ENCODE peak calls at places on chromosomes 3 and 15, in ten cellular contexts. Q is left ventricle myocardium superior, S is Calu3, I is right lobe of liver, F is cardiac muscle cell, K is RCC 7860, J is fibroblast of lung, D is activated B cell treated with CpG ODN at 0.5 μM for 24 hours, B is mesenteric fat pad, V is islet precursor cell. H is an unnamed sample.
A peak's percentile ranks its signal among the peaks of the same experiment; 100 is the strongest.

GRCh38 chr3:171712168-171712938 is 97.9 kb downstream of the PLD1 start:
- DNase-seq in F (no peak), I (no peak), S (no peak), V (no peak), D (no peak), K (peak; percentile 85), J (peak; percentile 17), B (no peak), Q (no peak), H (no peak)

GRCh38 chr3:192246847-192247520 is 480.4 kb downstream of the FGF12 start:
- DNase-seq in K (no peak), Q (no peak), D (no peak), B (no peak), S (no peak), F (no peak), V (no peak), J (no peak), I (no peak), H (no peak)

GRCh38 chr15:29819979-29820801 is 2.1 kb downstream of the TJP1 start:
- DNase-seq in F (no peak), B (no peak), V (no peak), D (no peak), Q (no peak), K (no peak), I (no peak), J (no peak), S (no peak), H (no peak)

GRCh38 chr15:52658955-52659354 is 20.2 kb downstream of the ATOSA start:
- DNase-seq in S (no peak), B (no peak), J (no peak), F (no peak), Q (no peak), D (no peak), V (no peak), K (no peak), I (no peak), H (no peak)

GRCh38 chr15:100109486-100110035 is 232.2 kb downstream of the ADAMTS17 start:
- DNase-seq in J (no peak), S (no peak), Q (no peak), F (no peak), I (peak; percentile 19), D (no peak), B (peak; percentile 47), V (no peak), K (no peak), H (no peak)

GRCh38 chr15:66101715-66102395 is 151.7 kb downstream of the MEGF11 start:
- DNase-seq in F (peak; percentile 52), B (no peak), D (no peak), V (no peak), I (no peak), J (no peak), S (no peak), Q (no peak), K (no peak), H (no peak)

GRCh38 chr3:138375446-138375845 is 27.1 kb downstream of the MRAS start:
- DNase-seq in F (no peak), D (no peak), V (no peak), S (no peak), I (no peak), J (no peak), B (peak; percentile 64), K (no peak), Q (no peak), H (no peak)

GRCh38 chr15:35293353-35294130 is 208.4 kb upstream of the NANOGP8 start:
- DNase-seq in K (peak; percentile 81), D (no peak), Q (no peak), J (peak; percentile 70), I (no peak), S (peak; percentile 6), V (peak; percentile 90), F (no peak), B (no peak), H (peak; percentile 84)

H was measured in ACHN.